ENCODE peak calls at places on chromosomes 16 and 17, in four cellular contexts. One of them, this sample, is unnamed. For H3K4me1, the result is how much of the 10 kb centered on the place peaks cover.

GRCh38 chr17:55549140-55549539 is 37.9 kb upstream of the SMIM36 start:
- DNase-seq in A549: peak
- DNase-seq in upper lobe of right lung: no peak
- DNase-seq in CD8-positive, alpha-beta memory T cell: no peak
- DNase-seq in this sample: peak

GRCh38 chr16:56930516-56931252 is 1.3 kb upstream of the HERPUD1 start:
- DNase-seq in A549: no peak
- DNase-seq in upper lobe of right lung: no peak
- DNase-seq in CD8-positive, alpha-beta memory T cell: no peak
- DNase-seq in this sample: no peak

GRCh38 chr17:49776864-49777263 is 11.6 kb upstream of the KAT7 start:
- DNase-seq in A549: no peak
- DNase-seq in upper lobe of right lung: no peak
- DNase-seq in CD8-positive, alpha-beta memory T cell: no peak
- DNase-seq in this sample: no peak

GRCh38 chr17:40320771-40321501 is 12.0 kb downstream of the RARA start:
- DNase-seq in A549: no peak
- DNase-seq in upper lobe of right lung: peak
- DNase-seq in CD8-positive, alpha-beta memory T cell: peak
- DNase-seq in this sample: peak

GRCh38 chr16:87017388-87018012 is 299.7 kb downstream of the C16orf95 start:
- DNase-seq in A549: peak
- DNase-seq in upper lobe of right lung: no peak
- DNase-seq in CD8-positive, alpha-beta memory T cell: no peak
- DNase-seq in this sample: peak

GRCh38 chr17:8753976-8754440 is 4.3 kb downstream of the SPDYE4 start:
- DNase-seq in A549: peak
- DNase-seq in upper lobe of right lung: no peak
- DNase-seq in CD8-positive, alpha-beta memory T cell: no peak
- DNase-seq in this sample: no peak

GRCh38 chr16:55349867-55350266 is 25.9 kb downstream of the IRX6 start:
- DNase-seq in A549: no peak
- DNase-seq in upper lobe of right lung: no peak
- DNase-seq in CD8-positive, alpha-beta memory T cell: no peak
- DNase-seq in this sample: no peak

GRCh38 chr17:39365252-39365651 is 36.2 kb downstream of the FBXL20 start:
- DNase-seq in A549: no peak
- DNase-seq in upper lobe of right lung: no peak
- DNase-seq in CD8-positive, alpha-beta memory T cell: no peak
- DNase-seq in this sample: no peak

GRCh38 chr16:78390070-78390469 is 290.6 kb downstream of the WWOX start:
- DNase-seq in A549: no peak
- DNase-seq in upper lobe of right lung: no peak
- DNase-seq in CD8-positive, alpha-beta memory T cell: no peak
- DNase-seq in this sample: no peak

GRCh38 chr16:50900391-50900942 is 158.6 kb downstream of the CYLD start:
- DNase-seq in A549: no peak
- DNase-seq in upper lobe of right lung: no peak
- DNase-seq in CD8-positive, alpha-beta memory T cell: no peak
- DNase-seq in this sample: peak

GRCh38 chr16:89315271-89315670 is 97.8 kb downstream of the ZNF778 start:
- DNase-seq in A549: no peak
- DNase-seq in upper lobe of right lung: no peak
- DNase-seq in CD8-positive, alpha-beta memory T cell: no peak
- DNase-seq in this sample: no peak

GRCh38 chr16:89314858-89315257 is 97.4 kb downstream of the ZNF778 start:
- DNase-seq in A549: no peak
- DNase-seq in upper lobe of right lung: no peak
- DNase-seq in CD8-positive, alpha-beta memory T cell: no peak
- DNase-seq in this sample: no peak

GRCh38 chr16:89317101-89317671 is 99.7 kb downstream of the ZNF778 start:
- DNase-seq in A549: no peak
- DNase-seq in upper lobe of right lung: no peak
- DNase-seq in CD8-positive, alpha-beta memory T cell: no peak
- DNase-seq in this sample: no peak

GRCh38 chr16:89316701-89317100 is 99.2 kb downstream of the ZNF778 start:
- DNase-seq in A549: no peak
- DNase-seq in upper lobe of right lung: no peak
- DNase-seq in CD8-positive, alpha-beta memory T cell: no peak
- DNase-seq in this sample: no peak

GRCh38 chr16:89315791-89316581 is 98.5 kb downstream of the ZNF778 start:
- DNase-seq in A549: peak
- DNase-seq in upper lobe of right lung: no peak
- DNase-seq in CD8-positive, alpha-beta memory T cell: peak
- DNase-seq in this sample: peak
- H3K4me1 ChIP-seq in A549: half or more
- H3K4me1 ChIP-seq in upper lobe of right lung: half or more
- H3K4me1 ChIP-seq in CD8-positive, alpha-beta memory T cell: half or more
- H3K4me1 ChIP-seq in this sample: half or more

DNA sequence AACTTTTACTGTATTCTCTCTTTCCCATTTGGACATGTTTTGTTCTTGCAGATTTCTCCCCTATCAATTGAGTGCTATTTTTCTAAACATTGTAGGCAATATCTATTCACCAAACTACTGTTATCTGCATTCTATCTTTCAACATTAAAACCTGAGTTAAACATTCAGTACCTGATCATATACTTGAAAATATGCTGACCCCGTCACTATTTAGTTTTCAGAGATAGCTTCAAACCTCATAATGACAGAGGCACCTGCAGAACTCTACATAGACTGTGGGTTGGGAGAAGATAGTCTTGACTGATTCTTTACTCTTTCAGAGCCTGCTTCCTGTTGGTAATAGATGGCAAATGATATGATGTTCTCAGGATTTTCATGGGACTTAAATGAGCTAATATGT is 965.7 kb upstream of the GOT2 start:
- DNase-seq in A549: no peak
- DNase-seq in upper lobe of right lung: no peak
- DNase-seq in CD8-positive, alpha-beta memory T cell: no peak
- DNase-seq in this sample: no peak
- H3K4me1 ChIP-seq in A549: under half
- H3K4me1 ChIP-seq in upper lobe of right lung: under half
- H3K4me1 ChIP-seq in CD8-positive, alpha-beta memory T cell: under half
- H3K4me1 ChIP-seq in this sample: under half

GRCh38 chr17:63716426-63716825 is 16.5 kb upstream of the LIMD2 start:
- DNase-seq in A549: no peak
- DNase-seq in upper lobe of right lung: no peak
- DNase-seq in CD8-positive, alpha-beta memory T cell: no peak
- DNase-seq in this sample: no peak
- H3K4me1 ChIP-seq in A549: under half
- H3K4me1 ChIP-seq in upper lobe of right lung: under half
- H3K4me1 ChIP-seq in CD8-positive, alpha-beta memory T cell: under half
- H3K4me1 ChIP-seq in this sample: under half

GRCh38 chr16:84018710-84019109 is 23.9 kb downstream of the SLC38A8 start:
- DNase-seq in A549: no peak
- DNase-seq in upper lobe of right lung: no peak
- DNase-seq in CD8-positive, alpha-beta memory T cell: no peak
- DNase-seq in this sample: no peak
- H3K4me1 ChIP-seq in A549: under half
- H3K4me1 ChIP-seq in upper lobe of right lung: under half
- H3K4me1 ChIP-seq in CD8-positive, alpha-beta memory T cell: under half
- H3K4me1 ChIP-seq in this sample: under half

GRCh38 chr16:2091722-2092620 is 43.7 kb downstream of the PKD1 start:
- DNase-seq in A549: no peak
- DNase-seq in upper lobe of right lung: no peak
- DNase-seq in CD8-positive, alpha-beta memory T cell: no peak
- DNase-seq in this sample: no peak
- H3K4me1 ChIP-seq in A549: under half
- H3K4me1 ChIP-seq in upper lobe of right lung: under half
- H3K4me1 ChIP-seq in CD8-positive, alpha-beta memory T cell: under half
- H3K4me1 ChIP-seq in this sample: under half

GRCh38 chr17:78450696-78451344 is 72.4 kb downstream of the PGS1 start:
- DNase-seq in A549: no peak
- DNase-seq in upper lobe of right lung: no peak
- DNase-seq in CD8-positive, alpha-beta memory T cell: no peak
- DNase-seq in this sample: no peak
- H3K4me1 ChIP-seq in A549: under half
- H3K4me1 ChIP-seq in upper lobe of right lung: under half
- H3K4me1 ChIP-seq in CD8-positive, alpha-beta memory T cell: under half
- H3K4me1 ChIP-seq in this sample: under half

DNA sequence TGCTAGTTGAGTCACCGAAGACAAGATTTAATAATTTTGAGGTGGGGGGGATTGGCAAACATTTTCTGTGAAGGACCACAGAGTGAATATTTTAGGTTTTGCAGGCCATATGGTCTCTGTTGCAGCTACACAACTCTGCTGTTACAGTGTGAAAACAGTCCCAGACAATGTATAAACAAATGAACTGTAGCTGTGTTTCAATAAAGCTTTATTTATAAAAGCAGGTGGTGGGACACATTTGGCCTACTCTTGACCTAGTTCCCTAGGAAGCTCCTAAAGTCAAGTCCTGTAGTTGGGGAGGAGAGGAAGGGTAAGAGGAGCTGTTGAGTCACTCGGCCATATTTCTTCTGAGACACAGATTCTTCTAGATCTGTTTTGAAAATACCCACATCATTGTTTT is 92.3 kb downstream of the SDR42E1 start:
- DNase-seq in A549: no peak
- DNase-seq in upper lobe of right lung: no peak
- DNase-seq in CD8-positive, alpha-beta memory T cell: no peak
- DNase-seq in this sample: no peak
- H3K4me1 ChIP-seq in A549: under half
- H3K4me1 ChIP-seq in upper lobe of right lung: under half
- H3K4me1 ChIP-seq in CD8-positive, alpha-beta memory T cell: under half
- H3K4me1 ChIP-seq in this sample: under half

DNA sequence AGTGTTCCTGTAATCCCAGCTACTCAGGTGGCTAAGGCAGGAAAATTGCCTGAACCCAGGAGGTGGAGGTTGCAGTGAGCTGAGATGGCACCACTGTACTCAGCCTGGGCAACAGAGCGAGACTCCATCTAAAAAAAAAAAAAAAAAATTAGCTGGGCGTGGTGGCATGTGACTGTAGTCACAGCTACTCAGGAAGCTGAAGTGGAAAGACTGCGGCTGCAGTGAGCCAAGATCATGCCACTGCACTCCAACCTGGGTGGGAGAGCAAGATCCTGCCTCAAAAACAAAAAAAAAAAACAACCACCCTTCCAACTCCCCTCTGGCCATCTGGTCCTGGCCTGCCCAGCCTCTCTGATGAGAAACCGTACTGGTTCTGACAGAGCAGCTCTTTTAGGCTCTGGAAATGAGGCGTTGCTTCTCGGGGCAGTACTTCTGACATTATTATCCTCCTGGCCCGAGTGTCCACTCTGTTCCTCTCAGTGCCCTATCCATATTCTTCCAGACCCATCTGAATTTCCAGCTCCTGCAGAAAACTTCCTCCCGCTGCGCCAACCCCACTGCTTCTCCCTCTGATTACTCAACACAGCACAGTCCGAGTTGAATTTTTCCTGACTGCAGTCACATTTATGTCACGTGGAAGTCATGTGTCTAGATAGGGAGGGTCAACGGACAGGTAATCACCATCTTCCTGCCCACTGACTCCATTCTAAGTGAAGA is 13.3 kb downstream of the GGA2 start:
- DNase-seq in A549: no peak
- DNase-seq in upper lobe of right lung: peak
- DNase-seq in CD8-positive, alpha-beta memory T cell: no peak
- DNase-seq in this sample: no peak
- H3K4me1 ChIP-seq in A549: under half
- H3K4me1 ChIP-seq in upper lobe of right lung: under half
- H3K4me1 ChIP-seq in CD8-positive, alpha-beta memory T cell: under half
- H3K4me1 ChIP-seq in this sample: under half

DNA sequence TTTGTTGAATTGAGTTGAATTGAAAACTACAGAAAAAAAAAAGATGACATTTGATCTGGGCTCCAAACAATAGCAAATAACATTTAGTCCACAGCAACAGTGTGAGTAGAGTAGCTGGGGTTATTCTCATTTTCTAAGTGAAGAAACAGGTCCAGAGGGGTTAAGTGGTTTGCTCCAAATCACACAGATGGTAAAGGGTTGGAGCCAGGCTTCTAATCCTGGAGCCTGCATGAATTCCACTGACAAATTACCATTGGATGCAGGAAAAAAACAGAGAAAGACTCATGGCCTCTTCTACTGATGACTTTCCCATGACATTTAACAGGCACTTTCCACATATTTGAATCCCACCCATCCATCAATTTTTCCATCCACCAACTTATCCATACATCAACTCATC is 182.4 kb downstream of the HS3ST4 start:
- DNase-seq in A549: no peak
- DNase-seq in upper lobe of right lung: no peak
- DNase-seq in CD8-positive, alpha-beta memory T cell: no peak
- DNase-seq in this sample: no peak
- H3K4me1 ChIP-seq in A549: under half
- H3K4me1 ChIP-seq in upper lobe of right lung: under half
- H3K4me1 ChIP-seq in CD8-positive, alpha-beta memory T cell: under half
- H3K4me1 ChIP-seq in this sample: under half